ENCODE peak calls at places on chromosomes 3 and 15, in ten cellular contexts. Z is pancreas, G is cardiac fibroblast, R is breast epithelium, P is HT1080, I is fibroblast of pulmonary artery, S is occipital lobe, J is endothelial cell, B is fibroblast of the conjunctiva, A is AG08396. Y is an unnamed sample.

GRCh38 chr3:16546186-16547004 is 32.9 kb upstream of the RFTN1 start:
- DNase-seq in Z (no peak), G (no peak), R (no peak), P (no peak), I (no peak), S (no peak), J (no peak), B (no peak), A (no peak), Y (no peak)

GRCh38 chr15:34584321-34584668 is 844 bp upstream of the GOLGA8B start:
- DNase-seq in Z (no peak), G (no peak), R (no peak), P (no peak), I (no peak), S (no peak), J (no peak), B (no peak), A (peak), Y (no peak)

GRCh38 chr3:136802481-136802996 is 16.4 kb upstream of the SLC35G2 start:
- DNase-seq in Z (no peak), G (peak), R (no peak), P (peak), I (peak), S (no peak), J (no peak), B (no peak), A (no peak), Y (no peak)

GRCh38 chr3:100033184-100033583 is 81.1 kb downstream of the FILIP1L start:
- DNase-seq in Z (no peak), G (peak), R (no peak), P (peak), I (peak), S (no peak), J (no peak), B (no peak), A (no peak), Y (no peak)

GRCh38 chr15:100704281-100705055 is 102.1 kb downstream of the ASB7 start:
- DNase-seq in Z (no peak), G (peak), R (peak), P (peak), I (peak), S (no peak), J (no peak), B (no peak), A (peak), Y (no peak)

GRCh38 chr3:60190073-60190472 is 1061.2 kb downstream of the FHIT start:
- DNase-seq in Z (no peak), G (no peak), R (no peak), P (no peak), I (no peak), S (no peak), J (no peak), B (no peak), A (no peak), Y (no peak)

GRCh38 chr3:147379651-147380050 is 26.7 kb downstream of the ZIC4 start:
- DNase-seq in Z (no peak), G (no peak), R (no peak), P (no peak), I (no peak), S (no peak), J (no peak), B (no peak), A (no peak), Y (no peak)

GRCh38 chr15:30953731-30954378 is 37.6 kb downstream of the MTMR10 start:
- DNase-seq in Z (no peak), G (peak), R (no peak), P (peak), I (peak), S (no peak), J (no peak), B (peak), A (peak), Y (no peak)

GRCh38 chr15:44536298-44536961 is 517 bp upstream of the EIF3J start:
- DNase-seq in Z (peak), G (peak), R (peak), P (peak), I (no peak), S (peak), J (peak), B (peak), A (no peak), Y (peak)

GRCh38 chr3:59573911-59574310 is 524.1 kb upstream of the CFAP20DC start:
- DNase-seq in Z (no peak), G (peak), R (peak), P (peak), I (peak), S (peak), J (no peak), B (peak), A (peak), Y (no peak)

GRCh38 chr15:75659928-75660645 is 12.4 kb downstream of the SNX33 start:
- DNase-seq in Z (no peak), G (no peak), R (no peak), P (no peak), I (no peak), S (no peak), J (no peak), B (no peak), A (no peak), Y (no peak)

GRCh38 chr3:178129109-178129508 is 407.1 kb upstream of the KCNMB2 start:
- DNase-seq in Z (no peak), G (no peak), R (no peak), P (no peak), I (peak), S (no peak), J (no peak), B (no peak), A (no peak), Y (no peak)

Y was measured in type B pancreatic cell.